ENCODE peak calls at places on chromosome 14, in seven cellular contexts. M is aorta; J is omental fat pad; C is right cardiac atrium; H is activated T-cell treated with anti-CD3 and anti-CD28 coated beads, Interleukin-2, amount 50 U/mL, for 72 hours; X is Right ventricle myocardium superior; D is activated CD8-positive, alpha-beta T cell treated with anti-CD3 and anti-CD28 coated beads for 36 hours. Q is an unnamed sample.

GRCh38 chr14:97584528-97584927 is 787.3 kb downstream of the VRK1 start:
- ATAC-seq in H (no peak), C (no peak), D (no peak), J (no peak), M (no peak), X (no peak), Q (no peak)

GRCh38 chr14:103522649-103523582 is at the start of gene CKB:
- ATAC-seq in H (peak; percentile 21), M (no peak), C (peak; percentile 19), J (peak; percentile 23), X (peak; percentile 34), D (no peak), Q (no peak)

GRCh38 chr14:62674833-62675232 is 370.4 kb downstream of the KCNH5 start:
- ATAC-seq in H (no peak), M (no peak), X (no peak), J (no peak), C (no peak), D (no peak), Q (no peak)

GRCh38 chr14:100436745-100437406 is 113.7 kb downstream of the SLC25A47 start:
- ATAC-seq in X (no peak), H (no peak), M (no peak), D (no peak), C (no peak), J (no peak), Q (no peak)

GRCh38 chr14:37143500-37143874 is 28.9 kb downstream of the SLC25A21 start:
- ATAC-seq in J (no peak), C (no peak), H (no peak), X (no peak), M (no peak), D (no peak), Q (no peak)

GRCh38 chr14:74557691-74558090 is 54.3 kb downstream of the LTBP2 start:
- ATAC-seq in J (no peak), C (no peak), M (no peak), H (no peak), X (no peak), D (no peak), Q (no peak)

GRCh38 chr14:74563621-74564159 is 48.3 kb downstream of the LTBP2 start:
- ATAC-seq in D (no peak), J (no peak), M (no peak), X (no peak), C (no peak), H (no peak), Q (peak; percentile 16)

GRCh38 chr14:22313172-22313801 is 275.7 kb downstream of the DAD1 start:
- ATAC-seq in H (no peak), X (no peak), C (no peak), M (peak; percentile 59), D (no peak), J (peak; percentile 84), Q (no peak)

GRCh38 chr14:31207287-31207745 is 277 bp downstream of the HECTD1 start:
- ATAC-seq in X (peak; percentile 73), H (no peak), M (peak; percentile 90), C (peak; percentile 80), J (peak; percentile 60), D (peak; percentile 24), Q (peak; percentile 39)

GRCh38 chr14:41423503-41423902 is 183.2 kb upstream of the LRFN5 start:
- ATAC-seq in X (no peak), J (no peak), M (no peak), C (no peak), H (no peak), D (no peak), Q (no peak)

GRCh38 chr14:101878222-101879211 is 85.9 kb upstream of the DYNC1H1 start:
- ATAC-seq in M (peak; percentile 36), J (no peak), H (peak; percentile 70), C (no peak), D (peak; percentile 62), X (no peak), Q (peak; percentile 71)

GRCh38 chr14:64928239-64929002 is 14.1 kb downstream of the GPX2 start:
- ATAC-seq in X (no peak), C (no peak), D (peak; percentile 83), J (no peak), H (peak; percentile 82), M (no peak), Q (peak; percentile 90)

GRCh38 chr14:103315368-103315911 is 18.6 kb upstream of the EIF5 start:
- ATAC-seq in C (peak; percentile 81), M (peak; percentile 68), J (peak; percentile 72), H (no peak), D (no peak), X (peak; percentile 79), Q (no peak)

GRCh38 chr14:81453166-81453766 is 53.1 kb upstream of the STON2 start:
- ATAC-seq in C (peak; percentile 29), H (peak; percentile 58), J (no peak), M (peak; percentile 73), D (peak; percentile 86), X (peak; percentile 51), Q (peak; percentile 57)

GRCh38 chr14:21749306-21749868 is 75.8 kb upstream of the OR4E1 start:
- ATAC-seq in C (no peak), H (peak; percentile 38), X (no peak), M (no peak), J (no peak), D (peak; percentile 34), Q (peak; percentile 21)

GRCh38 chr14:64684091-64684490 is 20.1 kb upstream of the PLEKHG3 start:
- ATAC-seq in D (no peak), M (no peak), C (no peak), H (no peak), X (no peak), J (no peak), Q (no peak)

GRCh38 chr14:44798386-44799242 is 163.1 kb downstream of the KLHL28 start:
- ATAC-seq in M (no peak), C (no peak), D (no peak), H (no peak), J (no peak), X (no peak), Q (no peak)

GRCh38 chr14:88030079-88030478 is 25.1 kb downstream of the GPR65 start:
- ATAC-seq in H (peak; percentile 3), M (no peak), J (no peak), C (no peak), X (peak; percentile 48), D (peak; percentile 27), Q (peak; percentile 2)

GRCh38 chr14:105394714-105395537 is 3.4 kb upstream of the TEX22 start:
- ATAC-seq in X (no peak), J (no peak), D (no peak), C (no peak), H (no peak), M (no peak), Q (no peak)

GRCh38 chr14:22491683-22492483 is 97.1 kb downstream of the DAD1 start:
- ATAC-seq in M (no peak), H (peak; percentile 27), D (peak; percentile 52), C (no peak), J (no peak), X (no peak), Q (peak; percentile 50)

GRCh38 chr14:50792634-50793068 is 38.3 kb downstream of the NIN start:
- ATAC-seq in D (peak; percentile 28), X (peak; percentile 87), J (no peak), C (peak; percentile 87), H (peak; percentile 27), M (no peak), Q (no peak)

GRCh38 chr14:64464695-64465094 is 604 bp upstream of the AKAP5 start:
- ATAC-seq in J (no peak), X (no peak), H (no peak), C (no peak), M (no peak), D (no peak), Q (peak; percentile 17)

GRCh38 chr14:55847766-55848165 is 267.8 kb downstream of the KTN1 start:
- ATAC-seq in H (no peak), C (no peak), J (no peak), M (no peak), X (no peak), D (no peak), Q (no peak)

GRCh38 chr14:70317969-70318634 is 41.4 kb downstream of the COX16 start:
- ATAC-seq in D (no peak), J (no peak), C (peak; percentile 70), M (no peak), X (peak; percentile 61), H (no peak), Q (no peak)

GRCh38 chr14:100104006-100104352 is 38.8 kb downstream of the EVL start:
- ATAC-seq in H (no peak), X (no peak), C (no peak), D (no peak), M (no peak), J (no peak), Q (peak; percentile 3)

GRCh38 chr14:65192686-65193085 is 90.4 kb upstream of the MAX start:
- ATAC-seq in X (no peak), D (no peak), M (no peak), C (no peak), H (no peak), J (no peak), Q (no peak)

GRCh38 chr14:69115407-69116185 is 37.3 kb downstream of the DCAF5 start:
- ATAC-seq in M (no peak), X (no peak), D (no peak), J (no peak), H (no peak), C (no peak), Q (no peak)

GRCh38 chr14:93930296-93930988 is 3.3 kb downstream of the FAM181A start:
- ATAC-seq in M (no peak), J (no peak), X (no peak), C (no peak), D (peak; percentile 30), H (no peak), Q (peak; percentile 46)

GRCh38 chr14:92540472-92541048 is 27.0 kb downstream of the RIN3 start:
- ATAC-seq in M (peak; percentile 95), D (no peak), H (no peak), J (peak; percentile 93), C (peak; percentile 97), X (peak; percentile 95), Q (no peak)

GRCh38 chr14:93269341-93270068 is 62.4 kb downstream of the UBR7 start:
- ATAC-seq in M (no peak), H (peak; percentile 56), D (no peak), J (no peak), C (no peak), X (peak; percentile 52), Q (peak; percentile 80)

Q was measured in activated T-helper 17 cell treated with anti-CD3 and anti-CD28 coated beads, Interleukin-2, amount 50 U/mL, for 72 hours.